ENCODE peak calls at places on chromosomes 1 and 21, in nine cellular contexts. One of them, this sample, is unnamed. For H3K27me3, the result is how much of the 10 kb centered on the place peaks cover.

GRCh38 chr1:222798111-222798510 is 16.7 kb upstream of the DISP1 start:
- DNase-seq in bronchial epithelial cell: peak
- DNase-seq in PC-3: peak
- DNase-seq in BJ: no peak
- DNase-seq in pancreas: no peak
- DNase-seq in tibial artery: no peak
- DNase-seq in uterus: no peak
- DNase-seq in CD4-positive, alpha-beta T cell: no peak
- DNase-seq in GM06990: no peak
- DNase-seq in this sample: no peak

GRCh38 chr1:57550092-57550491 is 126.2 kb upstream of the DAB1 start:
- DNase-seq in CD4-positive, alpha-beta T cell: no peak
- DNase-seq in pancreas: no peak
- DNase-seq in GM06990: no peak
- DNase-seq in BJ: no peak
- DNase-seq in PC-3: no peak
- DNase-seq in tibial artery: no peak
- DNase-seq in uterus: no peak
- DNase-seq in bronchial epithelial cell: peak
- DNase-seq in this sample: no peak

GRCh38 chr1:193058529-193059281 is 455 bp downstream of the UCHL5 start:
- DNase-seq in PC-3: peak
- DNase-seq in BJ: no peak
- DNase-seq in tibial artery: peak
- DNase-seq in pancreas: peak
- DNase-seq in GM06990: peak
- DNase-seq in CD4-positive, alpha-beta T cell: peak
- DNase-seq in uterus: peak
- DNase-seq in bronchial epithelial cell: peak
- DNase-seq in this sample: peak

GRCh38 chr21:43930848-43931384 is 65.9 kb downstream of the AGPAT3 start:
- DNase-seq in pancreas: no peak
- DNase-seq in uterus: no peak
- DNase-seq in GM06990: no peak
- DNase-seq in CD4-positive, alpha-beta T cell: no peak
- DNase-seq in bronchial epithelial cell: no peak
- DNase-seq in tibial artery: no peak
- DNase-seq in PC-3: no peak
- DNase-seq in BJ: no peak
- DNase-seq in this sample: no peak

GRCh38 chr1:21811875-21812305 is at the start of gene LDLRAD2:
- DNase-seq in bronchial epithelial cell: no peak
- DNase-seq in PC-3: no peak
- DNase-seq in CD4-positive, alpha-beta T cell: no peak
- DNase-seq in tibial artery: no peak
- DNase-seq in uterus: no peak
- DNase-seq in pancreas: no peak
- DNase-seq in GM06990: no peak
- DNase-seq in BJ: no peak
- DNase-seq in this sample: no peak

GRCh38 chr1:18955442-18956188 is 861 bp downstream of the IFFO2 start:
- DNase-seq in BJ: no peak
- DNase-seq in uterus: peak
- DNase-seq in pancreas: peak
- DNase-seq in CD4-positive, alpha-beta T cell: peak
- DNase-seq in GM06990: peak
- DNase-seq in tibial artery: no peak
- DNase-seq in PC-3: peak
- DNase-seq in bronchial epithelial cell: no peak
- DNase-seq in this sample: peak

GRCh38 chr1:198678301-198678836 is 39.5 kb downstream of the PTPRC start:
- DNase-seq in GM06990: no peak
- DNase-seq in pancreas: no peak
- DNase-seq in BJ: no peak
- DNase-seq in uterus: no peak
- DNase-seq in tibial artery: no peak
- DNase-seq in CD4-positive, alpha-beta T cell: peak
- DNase-seq in bronchial epithelial cell: no peak
- DNase-seq in PC-3: no peak
- DNase-seq in this sample: no peak

GRCh38 chr1:164384262-164384661 is 174.7 kb upstream of the PBX1 start:
- DNase-seq in BJ: no peak
- DNase-seq in PC-3: no peak
- DNase-seq in GM06990: no peak
- DNase-seq in uterus: no peak
- DNase-seq in tibial artery: no peak
- DNase-seq in CD4-positive, alpha-beta T cell: no peak
- DNase-seq in bronchial epithelial cell: no peak
- DNase-seq in pancreas: no peak
- DNase-seq in this sample: no peak

GRCh38 chr1:63902844-63903589 is 129.2 kb downstream of the ROR1 start:
- DNase-seq in BJ: no peak
- DNase-seq in PC-3: peak
- DNase-seq in CD4-positive, alpha-beta T cell: no peak
- DNase-seq in GM06990: no peak
- DNase-seq in pancreas: no peak
- DNase-seq in uterus: peak
- DNase-seq in bronchial epithelial cell: peak
- DNase-seq in tibial artery: no peak
- DNase-seq in this sample: no peak

GRCh38 chr1:209875510-209875909 is 47.7 kb downstream of the UTP25 start:
- DNase-seq in uterus: no peak
- DNase-seq in tibial artery: no peak
- DNase-seq in pancreas: no peak
- DNase-seq in BJ: no peak
- DNase-seq in bronchial epithelial cell: peak
- DNase-seq in GM06990: no peak
- DNase-seq in PC-3: peak
- DNase-seq in CD4-positive, alpha-beta T cell: no peak
- DNase-seq in this sample: peak

GRCh38 chr1:151326619-151327222 is 495 bp downstream of the PI4KB start:
- DNase-seq in bronchial epithelial cell: peak
- DNase-seq in PC-3: peak
- DNase-seq in pancreas: no peak
- DNase-seq in BJ: no peak
- DNase-seq in GM06990: no peak
- DNase-seq in uterus: peak
- DNase-seq in CD4-positive, alpha-beta T cell: no peak
- DNase-seq in tibial artery: peak
- DNase-seq in this sample: peak

GRCh38 chr1:21451981-21452411 is 12.1 kb downstream of the NBPF3 start:
- DNase-seq in GM06990: no peak
- DNase-seq in tibial artery: no peak
- DNase-seq in bronchial epithelial cell: no peak
- DNase-seq in CD4-positive, alpha-beta T cell: no peak
- DNase-seq in PC-3: peak
- DNase-seq in pancreas: no peak
- DNase-seq in uterus: no peak
- DNase-seq in BJ: peak
- DNase-seq in this sample: no peak

GRCh38 chr1:223062177-223062576 is 80.9 kb downstream of the TLR5 start:
- DNase-seq in PC-3: peak
- DNase-seq in BJ: no peak
- DNase-seq in tibial artery: no peak
- DNase-seq in CD4-positive, alpha-beta T cell: no peak
- DNase-seq in bronchial epithelial cell: peak
- DNase-seq in GM06990: no peak
- DNase-seq in pancreas: no peak
- DNase-seq in uterus: no peak
- DNase-seq in this sample: no peak

GRCh38 chr1:27568247-27569087 is 35.5 kb downstream of the AHDC1 start:
- DNase-seq in bronchial epithelial cell: peak
- DNase-seq in BJ: peak
- DNase-seq in CD4-positive, alpha-beta T cell: peak
- DNase-seq in tibial artery: peak
- DNase-seq in pancreas: peak
- DNase-seq in uterus: peak
- DNase-seq in PC-3: peak
- DNase-seq in GM06990: peak
- DNase-seq in this sample: peak

GRCh38 chr1:114108741-114109255 is 44.9 kb downstream of the SYT6 start:
- DNase-seq in GM06990: peak
- DNase-seq in uterus: no peak
- DNase-seq in bronchial epithelial cell: no peak
- DNase-seq in pancreas: no peak
- DNase-seq in tibial artery: no peak
- DNase-seq in PC-3: no peak
- DNase-seq in CD4-positive, alpha-beta T cell: no peak
- DNase-seq in BJ: no peak
- DNase-seq in this sample: no peak

GRCh38 chr1:15155191-15155590 is 1.6 kb downstream of the TMEM51 start:
- DNase-seq in tibial artery: no peak
- DNase-seq in bronchial epithelial cell: no peak
- DNase-seq in uterus: no peak
- DNase-seq in GM06990: no peak
- DNase-seq in CD4-positive, alpha-beta T cell: no peak
- DNase-seq in pancreas: no peak
- DNase-seq in BJ: no peak
- DNase-seq in PC-3: no peak
- DNase-seq in this sample: no peak

GRCh38 chr1:197782719-197783328 is 7.5 kb upstream of the DENND1B start:
- DNase-seq in bronchial epithelial cell: no peak
- DNase-seq in CD4-positive, alpha-beta T cell: no peak
- DNase-seq in BJ: no peak
- DNase-seq in PC-3: no peak
- DNase-seq in uterus: no peak
- DNase-seq in tibial artery: peak
- DNase-seq in GM06990: no peak
- DNase-seq in pancreas: no peak
- DNase-seq in this sample: no peak

DNA sequence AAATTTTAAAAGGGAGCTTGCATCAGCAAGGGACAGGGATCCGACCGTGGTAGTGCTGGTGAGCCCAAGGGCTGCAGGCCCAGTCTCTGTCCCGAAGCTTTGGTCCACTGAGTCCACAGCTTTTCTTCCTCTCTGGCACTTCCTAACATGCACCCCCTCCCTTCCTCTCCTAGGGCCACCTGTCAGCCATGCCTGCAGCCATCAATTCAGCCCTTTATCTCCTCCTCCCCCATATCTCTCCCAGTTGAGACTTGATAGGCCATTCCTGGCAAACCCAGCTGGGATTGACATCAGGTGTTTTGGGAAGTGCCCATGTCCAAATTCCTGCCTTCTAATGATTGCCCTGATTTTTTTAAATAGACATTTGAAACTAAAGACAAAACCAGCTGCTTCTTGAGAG is 25.6 kb downstream of the HLX start:
- DNase-seq in GM06990: no peak
- DNase-seq in BJ: no peak
- DNase-seq in tibial artery: no peak
- DNase-seq in PC-3: no peak
- DNase-seq in pancreas: no peak
- DNase-seq in uterus: no peak
- DNase-seq in bronchial epithelial cell: no peak
- DNase-seq in CD4-positive, alpha-beta T cell: no peak
- DNase-seq in this sample: no peak
- H3K27me3 ChIP-seq in GM06990: under half
- H3K27me3 ChIP-seq in BJ: under half
- H3K27me3 ChIP-seq in tibial artery: under half
- H3K27me3 ChIP-seq in PC-3: under half
- H3K27me3 ChIP-seq in pancreas: under half
- H3K27me3 ChIP-seq in uterus: under half
- H3K27me3 ChIP-seq in bronchial epithelial cell: under half
- H3K27me3 ChIP-seq in CD4-positive, alpha-beta T cell: under half
- H3K27me3 ChIP-seq in this sample: under half

DNA sequence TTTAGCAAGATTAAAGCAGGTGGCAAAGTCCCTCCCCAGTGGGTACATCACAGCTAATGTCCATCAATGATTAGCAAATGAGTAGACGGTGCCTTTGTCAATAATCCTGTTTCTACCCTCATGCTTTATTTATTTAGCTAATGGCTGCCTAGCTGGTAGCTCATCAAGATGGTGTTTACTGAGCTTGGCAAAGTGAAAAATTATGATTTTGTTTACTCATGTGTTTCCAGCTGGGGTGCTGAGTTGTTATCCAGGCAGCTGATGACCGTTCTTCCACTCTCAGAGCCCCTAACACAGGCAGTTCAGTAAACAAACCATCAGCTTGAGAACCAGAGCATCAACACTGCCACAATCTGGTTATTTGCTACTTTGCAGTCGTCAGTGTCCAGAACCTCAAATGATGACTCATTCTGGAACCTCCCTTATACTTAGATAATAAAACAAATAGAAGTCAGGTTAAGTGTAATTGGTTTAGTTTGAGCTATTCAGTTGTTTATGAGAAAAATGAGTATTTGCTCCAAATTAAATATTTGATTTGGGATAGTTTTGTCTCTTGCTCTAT is 163.9 kb downstream of the ST6GALNAC5 start:
- DNase-seq in BJ: peak
- DNase-seq in GM06990: no peak
- DNase-seq in bronchial epithelial cell: peak
- DNase-seq in tibial artery: no peak
- DNase-seq in CD4-positive, alpha-beta T cell: no peak
- DNase-seq in uterus: no peak
- DNase-seq in PC-3: peak
- DNase-seq in pancreas: no peak
- DNase-seq in this sample: no peak
- TF ChIP-seq CTCF in BJ: peak
- TF ChIP-seq CTCF in GM06990: peak
- TF ChIP-seq CTCF in bronchial epithelial cell: no peak
- TF ChIP-seq CTCF in tibial artery: no peak
- TF ChIP-seq CTCF in CD4-positive, alpha-beta T cell: no peak
- TF ChIP-seq CTCF in uterus: no peak
- TF ChIP-seq CTCF in PC-3: peak
- TF ChIP-seq CTCF in pancreas: no peak
- TF ChIP-seq CTCF in this sample: no peak

DNA sequence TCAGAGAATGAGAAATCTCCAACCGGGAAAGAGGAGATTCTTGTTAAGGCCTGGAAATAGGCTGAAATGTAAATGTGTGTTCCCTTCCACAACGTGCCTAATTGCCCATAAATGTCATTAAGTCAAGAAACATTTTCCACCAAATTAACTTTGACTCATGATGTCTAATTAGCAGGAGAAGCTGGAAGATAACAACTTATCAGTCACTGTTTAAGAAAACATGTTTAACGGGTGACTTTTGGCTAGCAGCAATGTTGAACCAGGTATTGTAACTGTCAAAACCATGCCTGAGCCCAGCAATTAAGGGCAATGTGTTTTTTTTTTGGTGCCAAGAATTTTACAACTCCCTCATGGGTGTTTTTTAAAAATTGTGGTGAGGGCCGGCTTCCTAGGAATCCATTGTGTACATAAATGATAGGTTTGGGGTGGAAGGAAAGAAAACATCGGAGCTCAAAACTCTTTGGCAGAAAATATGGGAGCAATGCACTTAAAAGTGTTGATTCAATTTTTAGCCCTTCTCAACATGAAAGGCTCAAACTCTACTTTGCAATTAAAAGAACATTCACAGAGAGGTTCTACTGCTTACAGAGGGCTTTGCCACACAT is 67.1 kb downstream of the OLIG1 start:
- DNase-seq in bronchial epithelial cell: no peak
- DNase-seq in PC-3: no peak
- DNase-seq in uterus: no peak
- DNase-seq in GM06990: no peak
- DNase-seq in BJ: no peak
- DNase-seq in tibial artery: no peak
- DNase-seq in pancreas: no peak
- DNase-seq in CD4-positive, alpha-beta T cell: no peak
- DNase-seq in this sample: no peak
- H3K27me3 ChIP-seq in bronchial epithelial cell: under half
- H3K27me3 ChIP-seq in PC-3: half or more
- H3K27me3 ChIP-seq in uterus: under half
- H3K27me3 ChIP-seq in GM06990: under half
- H3K27me3 ChIP-seq in BJ: under half
- H3K27me3 ChIP-seq in tibial artery: under half
- H3K27me3 ChIP-seq in pancreas: under half
- H3K27me3 ChIP-seq in CD4-positive, alpha-beta T cell: under half
- H3K27me3 ChIP-seq in this sample: under half

GRCh38 chr1:180168786-180169640 is 14.3 kb downstream of the QSOX1 start:
- DNase-seq in PC-3: peak
- DNase-seq in BJ: no peak
- DNase-seq in tibial artery: no peak
- DNase-seq in uterus: peak
- DNase-seq in pancreas: peak
- DNase-seq in CD4-positive, alpha-beta T cell: peak
- DNase-seq in GM06990: no peak
- DNase-seq in bronchial epithelial cell: peak
- DNase-seq in this sample: no peak
- TF ChIP-seq CTCF in PC-3: peak
- TF ChIP-seq CTCF in BJ: peak
- TF ChIP-seq CTCF in tibial artery: no peak
- TF ChIP-seq CTCF in uterus: no peak
- TF ChIP-seq CTCF in pancreas: peak
- TF ChIP-seq CTCF in CD4-positive, alpha-beta T cell: no peak
- TF ChIP-seq CTCF in GM06990: peak
- TF ChIP-seq CTCF in bronchial epithelial cell: peak
- TF ChIP-seq CTCF in this sample: no peak